ENCODE peak calls at places on chromosomes 2 and 18, in five cellular contexts. D is mammary epithelial cell, C is SK-N-SH, N is esophagus squamous epithelium, E is sigmoid colon. Y is an unnamed sample.

GRCh38 chr2:131413148-131413747 is 49.3 kb upstream of the RAB6D start:
- DNase-seq in D (peak; percentile 17), C (peak; percentile 47), N (no peak), E (no peak), Y (no peak)

GRCh38 chr18:48934708-48935432 is 15.9 kb downstream of the SMAD7 start:
- DNase-seq in D (no peak), C (no peak), N (no peak), E (peak; percentile 80), Y (no peak)

GRCh38 chr2:238528953-238529781 is 102.4 kb downstream of the ASB1 start:
- DNase-seq in D (peak; percentile 41), C (no peak), N (no peak), E (no peak), Y (no peak)

GRCh38 chr2:74576830-74577229 is 22.3 kb downstream of the DOK1 start:
- DNase-seq in D (peak; percentile 56), C (no peak), N (no peak), E (peak; percentile 68), Y (no peak)

GRCh38 chr2:128473175-128474013 is 154.7 kb upstream of the HS6ST1 start:
- DNase-seq in D (no peak), C (no peak), N (no peak), E (peak; percentile 63), Y (no peak)

GRCh38 chr2:96852667-96853066 is 5.1 kb downstream of the ANKRD39 start:
- DNase-seq in D (no peak), C (no peak), N (no peak), E (no peak), Y (no peak)

GRCh38 chr2:161677634-161678033 is 53.4 kb downstream of the SLC4A10 start:
- DNase-seq in D (no peak), C (no peak), N (no peak), E (no peak), Y (no peak)

GRCh38 chr18:22189431-22189830 is 20.0 kb downstream of the GATA6 start:
- DNase-seq in D (no peak), C (no peak), N (no peak), E (no peak), Y (no peak)

GRCh38 chr2:78644849-78645248 is 380.7 kb upstream of the REG3G start:
- DNase-seq in D (no peak), C (no peak), N (no peak), E (no peak), Y (no peak)

GRCh38 chr2:45300026-45300750 is 290.9 kb upstream of the SIX2 start:
- DNase-seq in D (no peak), C (no peak), N (no peak), E (no peak), Y (no peak)

GRCh38 chr2:134411279-134411827 is 157.5 kb downstream of the MGAT5 start:
- DNase-seq in D (no peak), C (peak; percentile 48), N (no peak), E (no peak), Y (no peak)

GRCh38 chr2:219887870-219888269 is 260.4 kb downstream of the SLC4A3 start:
- DNase-seq in D (peak; percentile 46), C (no peak), N (no peak), E (no peak), Y (no peak)

GRCh38 chr2:219881851-219882250 is 254.4 kb downstream of the SLC4A3 start:
- DNase-seq in D (no peak), C (no peak), N (no peak), E (no peak), Y (no peak)

DNA sequence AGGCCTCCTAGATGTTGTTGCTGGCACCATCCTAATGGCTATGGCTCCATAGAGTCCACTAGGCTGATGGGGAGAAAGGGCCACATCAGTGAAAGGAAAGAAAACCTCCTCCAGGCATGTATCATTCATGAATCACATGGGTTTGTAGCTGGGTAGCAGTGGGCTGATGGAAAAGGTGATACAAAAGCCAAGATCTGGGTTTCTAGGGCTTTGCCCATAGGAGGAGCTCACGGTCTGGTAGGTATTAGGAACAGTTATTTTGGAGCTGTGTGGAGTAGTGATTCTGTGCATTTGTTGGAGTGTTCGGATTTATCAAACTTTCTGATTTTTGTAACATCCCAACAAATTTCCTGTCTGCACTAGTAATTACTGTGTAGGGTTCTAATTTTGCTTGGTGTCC is 259.2 kb downstream of the SLC4A3 start:
- DNase-seq in D (peak; percentile 56), C (no peak), N (no peak), E (no peak), Y (no peak)
- TF ChIP-seq CTCF in D (peak; percentile 53), C (no peak), N (no peak), E (no peak), Y (no peak)

GRCh38 chr2:28725021-28725711 is 26.5 kb upstream of the PPP1CB start:
- DNase-seq in D (no peak), C (no peak), N (no peak), E (no peak), Y (no peak)

GRCh38 chr2:28721601-28722191 is 29.9 kb upstream of the PPP1CB start:
- DNase-seq in D (no peak), C (no peak), N (no peak), E (no peak), Y (no peak)

GRCh38 chr2:28717339-28717758 is 34.3 kb upstream of the PPP1CB start:
- DNase-seq in D (peak; percentile 72), C (no peak), N (peak; percentile 23), E (peak; percentile 77), Y (peak; percentile 47)

GRCh38 chr2:28716265-28716865 is 35.3 kb upstream of the PPP1CB start:
- DNase-seq in D (peak; percentile 95), C (peak; percentile 67), N (no peak), E (peak; percentile 87), Y (peak; percentile 52)

DNA sequence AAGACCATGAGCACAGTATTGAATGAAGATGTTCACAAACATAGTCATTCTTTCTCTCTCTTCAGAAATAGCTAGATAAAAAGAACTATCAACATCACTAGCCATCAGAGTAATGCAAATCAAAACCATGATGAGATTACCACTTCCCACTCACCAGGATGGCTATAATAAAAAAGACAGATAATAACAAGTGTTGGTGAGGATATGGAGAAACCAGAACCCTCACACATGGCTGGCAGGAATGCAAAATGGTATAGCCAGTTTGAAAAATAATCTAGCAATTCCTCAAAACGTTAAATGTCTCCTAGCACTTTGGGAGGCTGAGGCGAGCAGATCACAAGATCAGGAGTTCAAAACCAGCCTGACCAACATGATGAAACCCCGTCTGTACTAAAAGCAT is 31.3 kb upstream of the PPP1CB start:
- DNase-seq in D (no peak), C (no peak), N (no peak), E (no peak), Y (no peak)
- H3K27ac ChIP-seq in D (no peak overlapping the region), C (no peak overlapping the region), N (no peak overlapping the region), E (no peak overlapping the region), Y (no peak overlapping the region)

DNA sequence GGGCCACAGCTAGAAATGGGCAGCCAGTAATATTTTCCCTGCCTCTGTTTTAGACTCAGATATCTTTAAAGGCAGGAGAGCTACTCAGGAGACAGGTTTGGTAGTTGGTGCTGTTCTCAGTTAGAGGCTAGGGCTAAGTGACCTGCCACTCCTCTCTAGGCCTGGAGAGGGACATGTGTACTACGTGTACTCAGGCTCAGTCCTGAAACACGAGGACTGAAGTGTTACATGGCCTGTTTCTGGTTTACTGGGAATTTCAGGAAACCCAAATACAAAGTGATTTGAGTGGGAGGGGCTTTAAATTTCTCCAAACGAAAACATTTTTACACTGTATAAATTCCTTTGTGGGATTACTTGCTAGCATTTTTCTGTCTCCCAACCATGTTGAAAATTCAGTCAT is 343.4 kb downstream of the CYP26B1 start:
- DNase-seq in D (no peak), C (no peak), N (no peak), E (no peak), Y (no peak)
- TF ChIP-seq CTCF in D (peak; percentile 23), C (no peak), N (no peak), E (no peak), Y (peak; percentile 14)

GRCh38 chr2:28108143-28108542 is 217.6 kb downstream of the BABAM2 start:
- DNase-seq in D (no peak), C (no peak), N (no peak), E (no peak), Y (no peak)

GRCh38 chr2:28101123-28101522 is 210.6 kb downstream of the BABAM2 start:
- DNase-seq in D (peak; percentile 74), C (no peak), N (no peak), E (no peak), Y (no peak)

GRCh38 chr2:28101892-28102291 is 211.4 kb downstream of the BABAM2 start:
- DNase-seq in D (no peak), C (no peak), N (no peak), E (no peak), Y (no peak)

GRCh38 chr2:28103611-28104010 is 213.1 kb downstream of the BABAM2 start:
- DNase-seq in D (no peak), C (no peak), N (no peak), E (no peak), Y (no peak)

GRCh38 chr2:28102455-28102874 is 211.9 kb downstream of the BABAM2 start:
- DNase-seq in D (peak; percentile 13), C (no peak), N (no peak), E (no peak), Y (no peak)
- H3K27ac ChIP-seq in D (no peak overlapping the region), C (peak overlapping the region; percentile 74), N (peak overlapping the region; percentile 51), E (peak overlapping the region; percentile 23), Y (peak overlapping the region; percentile 60)

DNA sequence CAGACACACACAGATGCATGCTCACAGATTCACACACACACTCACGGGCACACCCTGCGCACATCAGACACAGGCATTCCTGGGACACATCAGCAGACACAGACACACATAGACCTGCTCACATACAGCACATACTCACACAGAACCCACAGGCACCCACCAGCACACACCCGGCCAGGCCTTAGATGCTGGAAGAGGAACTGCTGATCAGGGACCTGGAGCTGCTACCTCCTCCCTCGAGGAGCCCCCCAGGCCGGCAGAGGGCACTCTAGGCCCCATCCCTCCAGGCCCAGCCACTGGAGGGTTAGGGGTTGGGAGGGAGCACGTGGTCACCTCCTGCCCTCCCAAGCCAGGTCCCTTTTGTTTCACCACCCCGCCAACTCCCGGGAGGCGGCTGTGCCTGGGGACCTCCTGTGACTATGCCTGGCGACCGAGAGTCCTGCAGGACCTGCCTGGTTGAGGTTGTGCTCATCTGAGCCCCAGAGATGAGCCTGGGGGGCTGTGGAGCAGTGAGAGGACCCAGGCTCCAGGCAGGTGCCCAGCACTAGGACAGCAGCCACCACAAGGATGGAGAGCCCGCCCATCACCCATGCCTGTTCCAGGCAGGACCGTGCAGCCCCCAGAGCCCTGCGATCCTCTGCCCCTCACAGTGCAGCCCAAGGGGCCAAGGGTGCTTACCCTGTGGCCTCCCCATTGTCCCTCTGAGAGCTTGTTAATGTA is 21.0 kb upstream of the PTMA start:
- DNase-seq in D (no peak), C (peak; percentile 89), N (no peak), E (peak; percentile 83), Y (no peak)
- TF ChIP-seq CTCF in D (peak; percentile 56), C (peak; percentile 59), N (peak; percentile 51), E (peak; percentile 46), Y (peak; percentile 39)

Y was measured in thoracic aorta.